ENCODE peak calls at places on chromosome 18, in four cellular contexts. One of them, this sample, is unnamed. For H3K27me3, the result is how much of the 10 kb centered on the place peaks cover.

GRCh38 chr18:34595673-34596072 is 114.4 kb upstream of the DTNA start:
- DNase-seq in psoas muscle: no peak
- DNase-seq in astrocyte: peak
- DNase-seq in tibial artery: no peak
- DNase-seq in this sample: no peak

GRCh38 chr18:42264467-42264866 is 309.4 kb downstream of the PIK3C3 start:
- DNase-seq in psoas muscle: no peak
- DNase-seq in astrocyte: no peak
- DNase-seq in tibial artery: no peak
- DNase-seq in this sample: no peak

GRCh38 chr18:75287700-75288099 is 77.1 kb downstream of the TSHZ1 start:
- DNase-seq in tibial artery: no peak
- DNase-seq in astrocyte: no peak
- DNase-seq in psoas muscle: no peak
- DNase-seq in this sample: no peak

GRCh38 chr18:40949138-40949949 is 1005.7 kb upstream of the PIK3C3 start:
- DNase-seq in astrocyte: no peak
- DNase-seq in psoas muscle: no peak
- DNase-seq in tibial artery: no peak
- DNase-seq in this sample: no peak

GRCh38 chr18:4986677-4987076 is 210.4 kb downstream of the AKAIN1 start:
- DNase-seq in astrocyte: no peak
- DNase-seq in psoas muscle: no peak
- DNase-seq in tibial artery: no peak
- DNase-seq in this sample: no peak

GRCh38 chr18:58727776-58728500 is 56.7 kb downstream of the MALT1 start:
- DNase-seq in astrocyte: peak
- DNase-seq in psoas muscle: no peak
- DNase-seq in tibial artery: no peak
- DNase-seq in this sample: no peak

GRCh38 chr18:4528405-4528804 is 73.3 kb upstream of the DLGAP1 start:
- DNase-seq in astrocyte: no peak
- DNase-seq in tibial artery: no peak
- DNase-seq in psoas muscle: no peak
- DNase-seq in this sample: no peak

GRCh38 chr18:79458131-79458838 is 62.6 kb downstream of the NFATC1 start:
- DNase-seq in astrocyte: peak
- DNase-seq in psoas muscle: peak
- DNase-seq in tibial artery: peak
- DNase-seq in this sample: peak

GRCh38 chr18:76610933-76611749 is 116.1 kb upstream of the ZNF516 start:
- DNase-seq in tibial artery: no peak
- DNase-seq in psoas muscle: no peak
- DNase-seq in astrocyte: peak
- DNase-seq in this sample: peak

GRCh38 chr18:80103231-80103630 is 5.8 kb upstream of the ADNP2 start:
- DNase-seq in tibial artery: no peak
- DNase-seq in psoas muscle: no peak
- DNase-seq in astrocyte: peak
- DNase-seq in this sample: no peak

GRCh38 chr18:57921708-57922107 is 118.6 kb upstream of the ATP8B1 start:
- DNase-seq in tibial artery: no peak
- DNase-seq in psoas muscle: no peak
- DNase-seq in astrocyte: no peak
- DNase-seq in this sample: no peak

GRCh38 chr18:67217551-67218166 is 298.9 kb downstream of the DSEL start:
- DNase-seq in psoas muscle: no peak
- DNase-seq in tibial artery: peak
- DNase-seq in astrocyte: peak
- DNase-seq in this sample: peak

GRCh38 chr18:39751161-39751560 is 2185.6 kb upstream of the CELF4 start:
- DNase-seq in astrocyte: peak
- DNase-seq in psoas muscle: no peak
- DNase-seq in tibial artery: no peak
- DNase-seq in this sample: no peak

DNA sequence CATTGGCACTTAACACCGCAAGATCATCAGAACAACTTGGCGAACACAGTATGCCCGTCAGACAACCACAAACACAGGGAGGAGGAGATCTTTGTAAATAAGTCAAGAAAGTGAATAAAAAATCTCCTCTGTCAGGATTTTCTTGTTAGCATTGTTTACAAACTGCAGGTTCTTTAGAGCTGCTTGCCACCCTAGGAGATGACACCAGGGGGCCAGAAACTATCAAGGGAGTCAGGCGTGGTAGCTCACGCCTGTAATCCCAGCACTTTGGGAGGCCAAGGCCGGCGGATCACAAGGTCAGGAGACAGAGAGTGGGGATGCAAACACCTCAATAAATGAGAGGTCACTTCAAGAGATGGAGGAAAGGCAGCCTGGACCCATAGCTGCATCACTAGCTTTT is 428.1 kb downstream of the SETBP1 start:
- DNase-seq in tibial artery: no peak
- DNase-seq in astrocyte: no peak
- DNase-seq in psoas muscle: no peak
- DNase-seq in this sample: no peak
- H3K4me3 ChIP-seq in tibial artery: no peak
- H3K4me3 ChIP-seq in astrocyte: no peak
- H3K4me3 ChIP-seq in psoas muscle: no peak
- H3K4me3 ChIP-seq in this sample: no peak

GRCh38 chr18:22164337-22165048 is 4.9 kb upstream of the GATA6 start:
- DNase-seq in astrocyte: no peak
- DNase-seq in tibial artery: no peak
- DNase-seq in psoas muscle: no peak
- DNase-seq in this sample: peak
- H3K27me3 ChIP-seq in astrocyte: half or more
- H3K27me3 ChIP-seq in tibial artery: under half
- H3K27me3 ChIP-seq in psoas muscle: under half
- H3K27me3 ChIP-seq in this sample: half or more

DNA sequence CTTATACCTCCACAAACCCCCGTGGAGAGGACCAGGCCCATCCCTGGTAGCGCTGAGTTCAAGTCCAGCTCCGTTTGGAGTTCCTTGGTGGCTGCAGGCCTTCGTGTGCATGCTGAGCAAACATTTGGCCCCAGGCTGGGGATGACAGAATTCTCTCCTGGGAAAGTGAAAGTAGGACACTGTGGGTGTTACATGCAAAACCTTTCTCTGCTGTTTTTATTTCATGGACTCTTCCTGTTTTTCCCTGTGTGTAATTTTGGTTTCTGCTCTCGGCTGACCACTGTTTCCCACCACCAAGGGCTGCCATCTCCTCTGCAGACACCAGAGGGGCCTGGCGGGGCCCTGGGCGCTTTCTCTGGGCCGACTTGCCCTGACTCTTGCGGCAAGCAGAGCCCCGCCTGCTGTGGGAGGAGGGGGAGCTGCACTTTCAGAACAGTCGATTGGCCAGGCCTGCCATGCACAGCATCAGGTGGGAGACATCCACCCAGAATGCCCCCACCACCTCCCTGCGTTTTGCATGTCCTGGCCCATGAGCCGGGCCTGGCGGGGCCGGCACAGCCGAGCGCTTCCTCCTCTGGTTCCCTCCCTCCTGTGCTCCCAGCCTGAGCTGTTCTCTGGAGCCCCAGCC is 102.4 kb downstream of the CABLES1 start:
- DNase-seq in tibial artery: peak
- DNase-seq in astrocyte: peak
- DNase-seq in psoas muscle: peak
- DNase-seq in this sample: peak
- H3K4me3 ChIP-seq in tibial artery: peak
- H3K4me3 ChIP-seq in astrocyte: peak
- H3K4me3 ChIP-seq in psoas muscle: peak
- H3K4me3 ChIP-seq in this sample: no peak

GRCh38 chr18:37483984-37484892 is 81.4 kb downstream of the CELF4 start:
- DNase-seq in psoas muscle: no peak
- DNase-seq in tibial artery: no peak
- DNase-seq in astrocyte: no peak
- DNase-seq in this sample: peak
- H3K27me3 ChIP-seq in psoas muscle: under half
- H3K27me3 ChIP-seq in tibial artery: under half
- H3K27me3 ChIP-seq in astrocyte: under half
- H3K27me3 ChIP-seq in this sample: under half

GRCh38 chr18:47262397-47263196 is 11.1 kb upstream of the SKOR2 start:
- DNase-seq in tibial artery: no peak
- DNase-seq in astrocyte: no peak
- DNase-seq in psoas muscle: no peak
- DNase-seq in this sample: peak

GRCh38 chr18:47260138-47260923 is 8.9 kb upstream of the SKOR2 start:
- DNase-seq in psoas muscle: no peak
- DNase-seq in astrocyte: peak
- DNase-seq in tibial artery: no peak
- DNase-seq in this sample: peak

GRCh38 chr18:47261902-47262301 is 10.4 kb upstream of the SKOR2 start:
- DNase-seq in psoas muscle: no peak
- DNase-seq in tibial artery: no peak
- DNase-seq in astrocyte: no peak
- DNase-seq in this sample: peak

GRCh38 chr18:47263197-47263827 is 11.9 kb upstream of the SKOR2 start:
- DNase-seq in tibial artery: no peak
- DNase-seq in psoas muscle: no peak
- DNase-seq in astrocyte: no peak
- DNase-seq in this sample: peak

DNA sequence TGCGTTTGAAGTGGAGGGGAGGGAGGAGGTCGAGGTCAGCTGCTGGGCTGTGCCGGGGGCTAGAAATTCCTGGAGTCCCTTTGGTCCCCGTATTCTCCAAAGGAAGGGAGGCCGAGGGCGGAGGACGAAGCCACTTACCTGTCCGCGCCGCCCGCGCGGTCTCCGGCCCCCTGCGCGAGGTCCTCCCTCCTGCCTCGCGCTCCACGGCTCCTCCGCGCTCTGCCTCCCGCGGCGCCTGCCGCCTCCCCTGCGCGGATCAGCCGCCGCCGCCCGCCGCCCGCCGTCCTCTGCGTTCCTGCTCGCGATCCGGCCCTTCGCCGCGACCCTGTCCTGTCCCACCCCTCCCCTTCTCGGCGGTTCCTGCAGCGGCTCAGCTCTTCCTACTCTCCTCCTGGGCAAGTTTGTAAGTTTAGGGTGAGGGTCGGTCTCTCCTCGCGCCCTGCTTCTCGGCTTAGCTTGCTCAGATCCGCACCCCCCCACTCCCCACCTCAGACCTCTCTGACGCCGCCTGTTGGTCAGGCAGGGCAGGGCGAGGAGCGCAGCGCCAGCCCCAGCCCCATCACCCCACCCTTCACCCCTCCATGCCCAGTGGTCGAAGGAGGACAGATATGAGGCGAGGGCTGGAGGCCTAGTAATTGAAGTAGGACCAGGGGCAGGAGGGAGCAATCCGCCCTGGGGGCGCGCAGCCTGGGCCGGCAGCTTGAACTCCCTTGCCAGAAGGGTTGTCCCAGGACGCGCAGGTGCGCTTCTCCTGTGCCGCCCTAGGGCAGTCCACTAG is 9.7 kb upstream of the SKOR2 start:
- DNase-seq in psoas muscle: no peak
- DNase-seq in astrocyte: no peak
- DNase-seq in tibial artery: no peak
- DNase-seq in this sample: peak
- H3K4me3 ChIP-seq in psoas muscle: no peak
- H3K4me3 ChIP-seq in astrocyte: no peak
- H3K4me3 ChIP-seq in tibial artery: no peak
- H3K4me3 ChIP-seq in this sample: peak

GRCh38 chr18:44693030-44693784 is 12.5 kb downstream of the SETBP1 start:
- DNase-seq in psoas muscle: no peak
- DNase-seq in tibial artery: no peak
- DNase-seq in astrocyte: peak
- DNase-seq in this sample: no peak

GRCh38 chr18:44687421-44687820 is 6.7 kb downstream of the SETBP1 start:
- DNase-seq in astrocyte: no peak
- DNase-seq in psoas muscle: no peak
- DNase-seq in tibial artery: no peak
- DNase-seq in this sample: no peak

GRCh38 chr18:44695503-44695902 is 14.8 kb downstream of the SETBP1 start:
- DNase-seq in psoas muscle: no peak
- DNase-seq in tibial artery: no peak
- DNase-seq in astrocyte: no peak
- DNase-seq in this sample: no peak

GRCh38 chr18:44689736-44690135 is 9.0 kb downstream of the SETBP1 start:
- DNase-seq in psoas muscle: no peak
- DNase-seq in astrocyte: no peak
- DNase-seq in tibial artery: no peak
- DNase-seq in this sample: no peak

GRCh38 chr18:44691148-44691925 is 10.6 kb downstream of the SETBP1 start:
- DNase-seq in astrocyte: no peak
- DNase-seq in tibial artery: no peak
- DNase-seq in psoas muscle: no peak
- DNase-seq in this sample: no peak
- H3K27me3 ChIP-seq in astrocyte: under half
- H3K27me3 ChIP-seq in tibial artery: under half
- H3K27me3 ChIP-seq in psoas muscle: under half
- H3K27me3 ChIP-seq in this sample: under half

GRCh38 chr18:37403788-37404187 is 161.8 kb downstream of the CELF4 start:
- DNase-seq in astrocyte: no peak
- DNase-seq in psoas muscle: no peak
- DNase-seq in tibial artery: no peak
- DNase-seq in this sample: no peak

GRCh38 chr18:37402735-37403099 is 162.9 kb downstream of the CELF4 start:
- DNase-seq in tibial artery: no peak
- DNase-seq in astrocyte: no peak
- DNase-seq in psoas muscle: no peak
- DNase-seq in this sample: no peak

GRCh38 chr18:37403100-37403781 is 162.4 kb downstream of the CELF4 start:
- DNase-seq in tibial artery: no peak
- DNase-seq in astrocyte: peak
- DNase-seq in psoas muscle: peak
- DNase-seq in this sample: peak

GRCh38 chr18:37398248-37398920 is 167.2 kb downstream of the CELF4 start:
- DNase-seq in psoas muscle: no peak
- DNase-seq in tibial artery: no peak
- DNase-seq in astrocyte: no peak
- DNase-seq in this sample: no peak

DNA sequence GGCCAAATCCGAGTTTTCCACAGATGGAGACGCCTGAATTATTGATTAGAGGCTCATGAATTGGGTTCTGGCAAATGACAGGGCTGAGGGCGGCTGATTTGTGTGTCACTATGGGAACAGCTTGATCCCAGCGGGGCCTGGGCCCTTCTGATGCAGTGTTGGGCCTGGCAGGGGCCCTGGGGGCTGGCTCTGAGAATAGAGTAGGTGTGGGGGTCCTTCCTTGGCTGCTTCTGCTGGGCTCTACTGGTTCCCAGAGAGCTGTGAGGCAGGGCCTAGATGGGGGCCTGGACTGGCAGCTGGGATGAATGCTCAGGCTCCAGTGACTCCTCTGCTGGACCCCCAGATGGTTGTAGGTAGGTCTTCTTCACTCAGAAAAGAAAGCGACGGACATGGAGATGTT is 164.8 kb downstream of the CELF4 start:
- DNase-seq in tibial artery: no peak
- DNase-seq in astrocyte: no peak
- DNase-seq in psoas muscle: no peak
- DNase-seq in this sample: no peak
- H3K4me3 ChIP-seq in tibial artery: no peak
- H3K4me3 ChIP-seq in astrocyte: no peak
- H3K4me3 ChIP-seq in psoas muscle: no peak
- H3K4me3 ChIP-seq in this sample: no peak